ENCODE peak calls at places on chromosomes 6 and 20, in eight cellular contexts. G is BE2C, L is HepG2, J is fibroblast of lung, T is pancreas, C is IMR-90, N is PC-3, Y is spleen. Q is an unnamed sample. For H3K4me1, the result is how much of the 10 kb centered on the place peaks cover.

GRCh38 chr6:138011413-138011812 is 95.8 kb downstream of the PERP start:
- DNase-seq in J (no peak), C (no peak), L (no peak), T (no peak), G (no peak), Y (no peak), N (no peak), Q (no peak)

GRCh38 chr6:161088676-161089328 is 97.2 kb downstream of the MAP3K4 start:
- DNase-seq in J (peak), G (no peak), N (no peak), T (no peak), C (peak), Y (no peak), L (no peak), Q (no peak)

GRCh38 chr6:161596807-161597505 is 323.1 kb upstream of the AGPAT4 start:
- DNase-seq in C (no peak), L (no peak), N (no peak), G (no peak), Y (no peak), T (no peak), J (no peak), Q (no peak)

GRCh38 chr6:51529240-51529639 is 558.2 kb downstream of the PKHD1 start:
- DNase-seq in Y (no peak), G (no peak), T (no peak), N (peak), J (no peak), C (no peak), L (no peak), Q (no peak)

GRCh38 chr20:12458241-12458640 is 540.5 kb downstream of the BTBD3 start:
- DNase-seq in N (no peak), T (no peak), C (no peak), Y (no peak), J (no peak), L (no peak), G (no peak), Q (no peak)

GRCh38 chr6:106870069-106870468 is 104.5 kb downstream of the CD24 start:
- DNase-seq in J (peak), L (peak), Y (no peak), C (peak), G (no peak), T (no peak), N (peak), Q (no peak)

GRCh38 chr20:33240923-33241322 is 5.1 kb downstream of the BPIFA1 start:
- DNase-seq in Y (no peak), C (no peak), N (no peak), G (no peak), J (no peak), T (no peak), L (no peak), Q (no peak)

GRCh38 chr6:56091159-56091869 is 156.1 kb downstream of the COL21A1 start:
- DNase-seq in C (peak), J (peak), L (peak), G (no peak), N (peak), T (no peak), Y (no peak), Q (no peak)

GRCh38 chr6:104682722-104683643 is 176.7 kb downstream of the HACE1 start:
- DNase-seq in C (peak), Y (peak), N (peak), G (peak), T (peak), L (peak), J (peak), Q (peak)

GRCh38 chr20:37313546-37314091 is 24.2 kb downstream of the MANBAL start:
- DNase-seq in C (no peak), Y (no peak), T (no peak), N (no peak), G (no peak), L (no peak), J (no peak), Q (no peak)
- H3K4me1 ChIP-seq in C (under half), Y (under half), T (under half), N (under half), G (under half), L (under half), J (under half), Q (under half)

GRCh38 chr6:168500519-168500918 is 59.5 kb downstream of the SMOC2 start:
- DNase-seq in L (no peak), J (no peak), Y (no peak), G (no peak), T (no peak), N (no peak), C (no peak), Q (no peak)
- TF ChIP-seq CTCF in L (no peak), J (no peak), Y (no peak), G (no peak), T (no peak), N (no peak), C (no peak), Q (no peak)

GRCh38 chr6:4920914-4921410 is 82.9 kb downstream of the RPP40 start:
- DNase-seq in L (no peak), G (no peak), Y (no peak), C (peak), J (peak), T (no peak), N (peak), Q (no peak)

GRCh38 chr6:4922488-4923037 is 81.3 kb downstream of the RPP40 start:
- DNase-seq in G (no peak), C (no peak), L (no peak), J (no peak), Y (no peak), N (no peak), T (no peak), Q (no peak)

GRCh38 chr6:4928426-4928825 is 75.4 kb downstream of the RPP40 start:
- DNase-seq in Y (no peak), N (peak), L (no peak), J (peak), T (no peak), G (no peak), C (peak), Q (no peak)

GRCh38 chr6:4925580-4925979 is 78.3 kb downstream of the RPP40 start:
- DNase-seq in L (no peak), J (no peak), G (no peak), C (no peak), Y (no peak), T (no peak), N (no peak), Q (no peak)

DNA sequence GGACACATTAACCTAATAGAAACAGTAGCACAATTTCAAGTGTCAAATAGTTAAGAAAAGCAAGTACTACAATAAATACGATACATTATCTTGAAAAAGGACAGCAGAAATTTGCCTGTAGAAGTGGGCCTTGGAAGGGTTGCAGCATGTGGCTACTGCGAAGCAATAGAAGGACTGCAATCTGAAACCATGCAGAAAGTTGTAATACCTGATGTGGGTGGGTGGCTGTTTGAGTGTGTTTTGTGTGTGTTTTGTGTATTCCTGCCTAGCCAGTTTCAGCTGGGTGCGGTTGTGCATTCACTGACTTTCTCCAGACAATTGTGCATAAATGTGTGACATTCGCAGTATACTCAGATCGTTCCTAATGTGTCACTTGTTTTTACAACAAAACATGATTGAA is 79.0 kb downstream of the RPP40 start:
- DNase-seq in T (no peak), Y (no peak), G (no peak), J (no peak), L (no peak), C (no peak), N (peak), Q (no peak)
- H3K4me1 ChIP-seq in T (under half), Y (under half), G (under half), J (under half), L (under half), C (under half), N (under half), Q (under half)

DNA sequence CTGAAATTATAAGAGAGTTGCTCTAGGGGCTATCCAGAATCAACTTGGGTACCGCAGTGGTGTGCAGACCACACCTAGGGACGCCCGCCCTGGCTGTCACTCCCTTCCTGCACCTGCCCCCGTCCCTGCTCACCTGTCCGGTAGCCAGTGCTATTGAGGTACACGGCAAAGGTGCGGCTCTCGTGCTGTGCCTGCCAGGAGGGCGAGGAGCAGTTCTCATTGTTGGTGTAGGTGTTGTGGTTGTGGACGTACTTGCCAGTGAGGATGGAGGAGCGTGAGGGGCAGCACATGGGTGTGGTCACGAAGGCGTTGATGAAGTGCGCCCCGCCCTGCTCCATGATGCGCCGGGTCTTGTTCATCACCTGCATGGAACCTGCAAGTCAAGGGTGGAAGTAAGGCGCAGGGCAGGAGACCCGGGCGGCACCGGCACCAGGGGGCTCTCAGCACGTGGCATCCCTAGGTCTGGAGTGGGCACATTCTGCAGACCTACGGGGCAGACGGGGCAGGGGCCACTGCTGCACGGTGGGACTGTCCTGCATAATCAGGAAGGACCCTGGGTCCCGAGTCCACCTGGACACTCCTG is 48.6 kb downstream of the SULF2 start:
- DNase-seq in N (no peak), T (no peak), Y (no peak), G (no peak), C (no peak), J (no peak), L (no peak), Q (no peak)
- TF ChIP-seq CTCF in N (no peak), T (no peak), Y (no peak), G (no peak), C (no peak), J (no peak), L (no peak), Q (no peak)

DNA sequence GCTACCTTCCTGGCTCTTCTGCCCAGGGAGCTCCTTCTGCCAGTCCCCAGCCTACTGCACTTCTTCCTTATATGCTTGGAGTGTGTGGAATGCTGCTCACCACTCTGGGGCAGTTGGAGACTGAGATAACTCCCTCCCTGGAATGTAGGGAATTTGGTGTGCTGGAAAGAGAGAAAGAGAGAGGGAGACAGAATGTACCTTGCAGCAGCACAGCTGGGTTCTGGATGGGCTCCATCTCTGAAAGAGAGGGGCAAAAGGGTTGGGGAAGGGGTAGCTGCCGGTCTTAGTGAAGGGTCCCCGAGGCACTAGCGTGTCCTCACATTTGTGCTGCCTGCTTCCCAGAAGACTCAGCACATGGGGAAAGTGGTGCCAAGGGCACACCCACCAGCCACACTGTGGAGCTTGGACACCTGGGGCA is 40.2 kb upstream of the DDR1 start:
- DNase-seq in C (peak), N (no peak), J (peak), G (no peak), Y (no peak), T (peak), L (peak), Q (no peak)
- H3K4me1 ChIP-seq in C (under half), N (under half), J (under half), G (under half), Y (under half), T (under half), L (under half), Q (under half)

DNA sequence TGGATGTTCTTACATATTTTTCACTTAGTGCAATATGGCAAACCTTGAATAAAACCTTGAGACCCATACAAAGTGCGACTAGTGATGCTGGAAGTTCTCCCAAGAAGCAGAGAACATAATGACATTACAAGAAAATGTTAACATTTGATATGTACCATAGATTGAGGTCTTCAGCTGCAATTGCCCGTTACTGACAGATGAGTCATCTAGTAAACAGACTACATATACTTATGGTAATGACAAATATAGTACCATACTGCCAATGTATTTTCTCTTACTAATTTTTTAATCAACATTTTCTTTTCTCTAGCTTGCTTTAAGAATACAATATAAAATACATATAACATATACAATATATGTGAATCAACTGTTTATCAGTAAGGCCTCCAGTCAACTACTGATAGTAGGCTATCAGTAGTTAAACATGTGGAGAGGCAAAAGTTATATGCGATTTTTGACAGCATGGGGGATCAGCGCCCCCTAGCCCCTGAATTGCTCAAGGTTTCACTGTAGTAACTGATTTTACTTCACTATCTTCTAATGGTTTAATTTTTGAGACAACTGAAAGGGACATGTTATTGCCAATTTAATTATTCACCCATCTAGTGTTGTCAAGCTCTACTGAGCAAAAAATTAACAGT is 166.7 kb upstream of the ADGRB3 start:
- DNase-seq in C (no peak), N (peak), T (no peak), J (no peak), G (peak), Y (no peak), L (no peak), Q (no peak)
- TF ChIP-seq CTCF in C (no peak), N (peak), T (no peak), J (peak), G (peak), Y (no peak), L (peak), Q (no peak)

Q was measured in colonic mucosa.